ENCODE peak calls at places on chromosomes 1 and 21, in ten cellular contexts. J, L, I, S, T, Y, A, M, W and B are unnamed samples.

GRCh38 chr1:19123837-19124236 is 86.2 kb downstream of the UBR4 start:
- DNase-seq in Y (no peak), I (no peak), W (peak; percentile 34), L (no peak), M (peak; percentile 60), J (no peak), S (no peak), T (peak; percentile 37), A (no peak), B (no peak)

GRCh38 chr1:32972814-32973428 is 8.3 kb upstream of the RNF19B start:
- DNase-seq in S (no peak), M (peak; percentile 60), J (peak; percentile 45), I (peak; percentile 45), Y (peak; percentile 90), T (no peak), W (peak; percentile 94), L (no peak), A (peak; percentile 76), B (no peak)

GRCh38 chr1:68811806-68812205 is 314.9 kb upstream of the DEPDC1 start:
- DNase-seq in L (no peak), T (no peak), W (no peak), I (no peak), A (no peak), Y (no peak), M (no peak), J (no peak), S (no peak), B (no peak)

GRCh38 chr21:34968414-34969333 is 80.4 kb downstream of the RUNX1 start:
- DNase-seq in W (no peak), M (no peak), I (no peak), A (no peak), S (no peak), J (no peak), Y (no peak), T (peak; percentile 67), L (no peak), B (no peak)

GRCh38 chr1:186983327-186983726 is 154.6 kb downstream of the PLA2G4A start:
- DNase-seq in L (peak; percentile 84), A (no peak), M (peak; percentile 97), Y (no peak), I (peak; percentile 30), S (no peak), W (no peak), T (peak; percentile 64), J (peak; percentile 98), B (no peak)

GRCh38 chr1:56573311-56573710 is 6.1 kb downstream of the PLPP3 start:
- DNase-seq in M (no peak), W (no peak), A (no peak), S (no peak), J (no peak), T (no peak), I (peak; percentile 49), Y (no peak), L (no peak), B (no peak)

GRCh38 chr1:84363019-84363418 is 35.3 kb upstream of the DNASE2B start:
- DNase-seq in L (no peak), W (no peak), I (no peak), S (no peak), M (no peak), J (no peak), Y (no peak), T (no peak), A (no peak), B (no peak)

GRCh38 chr1:90534669-90535379 is 182.3 kb downstream of the BARHL2 start:
- DNase-seq in T (no peak), I (no peak), M (no peak), Y (no peak), W (no peak), J (no peak), L (no peak), S (no peak), A (no peak), B (no peak)

GRCh38 chr1:8077602-8078001 is 51.5 kb upstream of the ERRFI1 start:
- DNase-seq in T (no peak), L (no peak), M (no peak), W (no peak), S (no peak), A (no peak), I (no peak), Y (no peak), J (no peak), B (no peak)

GRCh38 chr1:154877370-154877974 is 7.4 kb upstream of the KCNN3 start:
- DNase-seq in M (peak; percentile 32), L (no peak), J (peak; percentile 28), A (no peak), S (no peak), Y (peak; percentile 55), I (no peak), T (no peak), W (no peak), B (no peak)

GRCh38 chr21:29264721-29265120 is 34.0 kb upstream of the BACH1 start:
- DNase-seq in Y (no peak), I (no peak), S (no peak), J (peak; percentile 62), L (no peak), M (no peak), T (no peak), A (no peak), W (no peak), B (no peak)

GRCh38 chr1:188817814-188818213 is 1659.8 kb downstream of the BRINP3 start:
- DNase-seq in Y (no peak), T (no peak), A (no peak), S (no peak), L (no peak), I (no peak), J (no peak), M (no peak), W (no peak), B (no peak)

GRCh38 chr1:18915341-18915740 is 13.0 kb upstream of the ALDH4A1 start:
- DNase-seq in L (no peak), J (no peak), W (no peak), A (no peak), M (no peak), I (no peak), T (no peak), S (no peak), Y (no peak), B (no peak)

GRCh38 chr1:8422439-8423133 is 104.7 kb downstream of the SLC45A1 start:
- DNase-seq in M (peak; percentile 62), W (peak; percentile 79), L (peak; percentile 18), J (peak; percentile 30), A (no peak), S (no peak), I (peak; percentile 53), T (no peak), Y (no peak), B (peak; percentile 30)

GRCh38 chr1:221688488-221688843 is 53.4 kb downstream of the DUSP10 start:
- DNase-seq in Y (no peak), J (no peak), W (no peak), S (no peak), T (no peak), L (no peak), M (no peak), A (no peak), I (no peak), B (no peak)
- TF ChIP-seq CTCF in Y (no peak), J (no peak), W (no peak), S (no peak), T (no peak), L (no peak), M (no peak), A (no peak), I (no peak), B (no peak)

GRCh38 chr1:58695206-58695605 is 4.7 kb downstream of the MYSM1 start:
- DNase-seq in S (no peak), I (no peak), T (no peak), W (peak; percentile 49), Y (no peak), A (peak; percentile 38), M (no peak), J (no peak), L (no peak), B (no peak)

GRCh38 chr1:58702766-58703165 is 2.9 kb upstream of the MYSM1 start:
- DNase-seq in M (no peak), S (no peak), Y (no peak), I (no peak), J (no peak), A (no peak), W (no peak), L (no peak), T (no peak), B (no peak)

GRCh38 chr1:58704616-58705021 is 4.8 kb upstream of the MYSM1 start:
- DNase-seq in J (no peak), Y (no peak), W (no peak), L (no peak), S (no peak), T (no peak), I (no peak), A (no peak), M (no peak), B (no peak)

GRCh38 chr1:58699011-58699762 is 675 bp downstream of the MYSM1 start:
- DNase-seq in J (no peak), W (peak; percentile 58), Y (no peak), I (no peak), L (peak; percentile 10), M (peak; percentile 14), T (no peak), A (no peak), S (no peak), B (no peak)
- H3K27ac ChIP-seq in J (peak overlapping the region; percentile 84), W (peak overlapping the region; percentile 93), Y (peak overlapping the region; percentile 93), I (peak overlapping the region; percentile 82), L (peak overlapping the region; percentile 68), M (peak overlapping the region; percentile 80), T (peak overlapping the region; percentile 92), A (peak overlapping the region; percentile 83), S (peak overlapping the region; percentile 66), B (peak overlapping the region; percentile 78)

GRCh38 chr1:190475394-190476250 is 2.0 kb downstream of the BRINP3 start:
- DNase-seq in M (peak; percentile 29), W (no peak), I (no peak), S (no peak), A (no peak), Y (peak; percentile 44), T (no peak), J (peak; percentile 11), L (no peak), B (no peak)

GRCh38 chr1:190479028-190479427 is 1.4 kb upstream of the BRINP3 start:
- DNase-seq in S (no peak), I (no peak), J (peak; percentile 5), M (peak; percentile 48), A (no peak), Y (no peak), W (peak; percentile 23), L (no peak), T (no peak), B (no peak)

GRCh38 chr1:190478193-190479007 is 736 bp upstream of the BRINP3 start:
- DNase-seq in T (no peak), S (no peak), J (peak; percentile 37), I (no peak), L (no peak), M (peak; percentile 51), W (peak; percentile 11), Y (peak; percentile 60), A (peak; percentile 12), B (peak; percentile 23)

GRCh38 chr1:190477687-190478192 is at the start of gene BRINP3:
- DNase-seq in M (no peak), Y (no peak), J (peak; percentile 21), L (no peak), W (no peak), I (no peak), S (no peak), A (no peak), T (no peak), B (no peak)

GRCh38 chr1:190479537-190479936 is 1.9 kb upstream of the BRINP3 start:
- DNase-seq in W (no peak), I (no peak), M (no peak), L (no peak), A (no peak), Y (no peak), S (no peak), T (no peak), J (no peak), B (no peak)
- TF ChIP-seq CTCF in W (no peak), I (no peak), M (no peak), L (no peak), A (no peak), Y (no peak), S (no peak), T (no peak), J (no peak), B (no peak)

GRCh38 chr1:227729144-227729880 is 5.8 kb downstream of the JMJD4 start:
- DNase-seq in I (no peak), Y (no peak), S (no peak), L (no peak), A (no peak), T (no peak), J (no peak), W (peak; percentile 71), M (no peak), B (no peak)
- H3K27ac ChIP-seq in I (peak overlapping the region; percentile 66), Y (peak overlapping the region; percentile 55), S (peak overlapping the region; percentile 23), L (no peak overlapping the region), A (peak overlapping the region; percentile 65), T (no peak overlapping the region), J (no peak overlapping the region), W (no peak overlapping the region), M (peak overlapping the region; percentile 62), B (peak overlapping the region; percentile 82)